ENCODE peak calls at places on chromosome 17, in four cellular contexts. I is IMR-90, S is neuronal stem cell, E is H1. F is an unnamed sample.

GRCh38 chr17:7745748-7746470 is 28.4 kb downstream of the DNAH2 start:
- DNase-seq in S (no peak), E (no peak), I (peak), F (peak)

GRCh38 chr17:66790476-66791061 is 44.3 kb upstream of the CACNG5 start:
- DNase-seq in I (no peak), E (no peak), S (no peak), F (no peak)

GRCh38 chr17:4365628-4366311 is 705 bp downstream of the UBE2G1 start:
- DNase-seq in S (peak), I (no peak), E (peak), F (peak)

GRCh38 chr17:30333503-30334240 is at the start of gene TMIGD1:
- DNase-seq in E (no peak), I (no peak), S (no peak), F (no peak)

GRCh38 chr17:77745702-77746101 is 212.8 kb upstream of the TNRC6C start:
- DNase-seq in E (no peak), S (no peak), I (no peak), F (no peak)

GRCh38 chr17:68417317-68417716 is 40.0 kb downstream of the WIPI1 start:
- DNase-seq in S (no peak), I (no peak), E (no peak), F (no peak)

GRCh38 chr17:77824102-77824779 is 134.3 kb upstream of the TNRC6C start:
- DNase-seq in S (no peak), E (no peak), I (no peak), F (no peak)

GRCh38 chr17:47318197-47318918 is 5.4 kb upstream of the EFCAB13 start:
- DNase-seq in I (no peak), E (no peak), S (no peak), F (no peak)

GRCh38 chr17:9472094-9472493 is 103.5 kb downstream of the STX8 start:
- DNase-seq in S (no peak), E (no peak), I (peak), F (peak)

GRCh38 chr17:77378318-77379064 is 237.7 kb downstream of the SEC14L1 start:
- DNase-seq in S (no peak), I (no peak), E (no peak), F (no peak)

GRCh38 chr17:67865438-67865837 is 40.1 kb downstream of the BPTF start:
- DNase-seq in I (peak), S (no peak), E (no peak), F (peak)

GRCh38 chr17:62827722-62828498 is 19.8 kb upstream of the MARCHF10 start:
- DNase-seq in I (peak), E (no peak), S (no peak), F (peak)

GRCh38 chr17:28702752-28703150 is 8.9 kb downstream of the PROCA1 start:
- DNase-seq in I (no peak), S (no peak), E (no peak), F (no peak)

GRCh38 chr17:59254742-59255141 is 34.4 kb downstream of the GDPD1 start:
- DNase-seq in E (no peak), S (no peak), I (no peak), F (no peak)

GRCh38 chr17:67633751-67634191 is 84.0 kb upstream of the NOL11 start:
- DNase-seq in S (no peak), I (peak), E (no peak), F (no peak)

DNA sequence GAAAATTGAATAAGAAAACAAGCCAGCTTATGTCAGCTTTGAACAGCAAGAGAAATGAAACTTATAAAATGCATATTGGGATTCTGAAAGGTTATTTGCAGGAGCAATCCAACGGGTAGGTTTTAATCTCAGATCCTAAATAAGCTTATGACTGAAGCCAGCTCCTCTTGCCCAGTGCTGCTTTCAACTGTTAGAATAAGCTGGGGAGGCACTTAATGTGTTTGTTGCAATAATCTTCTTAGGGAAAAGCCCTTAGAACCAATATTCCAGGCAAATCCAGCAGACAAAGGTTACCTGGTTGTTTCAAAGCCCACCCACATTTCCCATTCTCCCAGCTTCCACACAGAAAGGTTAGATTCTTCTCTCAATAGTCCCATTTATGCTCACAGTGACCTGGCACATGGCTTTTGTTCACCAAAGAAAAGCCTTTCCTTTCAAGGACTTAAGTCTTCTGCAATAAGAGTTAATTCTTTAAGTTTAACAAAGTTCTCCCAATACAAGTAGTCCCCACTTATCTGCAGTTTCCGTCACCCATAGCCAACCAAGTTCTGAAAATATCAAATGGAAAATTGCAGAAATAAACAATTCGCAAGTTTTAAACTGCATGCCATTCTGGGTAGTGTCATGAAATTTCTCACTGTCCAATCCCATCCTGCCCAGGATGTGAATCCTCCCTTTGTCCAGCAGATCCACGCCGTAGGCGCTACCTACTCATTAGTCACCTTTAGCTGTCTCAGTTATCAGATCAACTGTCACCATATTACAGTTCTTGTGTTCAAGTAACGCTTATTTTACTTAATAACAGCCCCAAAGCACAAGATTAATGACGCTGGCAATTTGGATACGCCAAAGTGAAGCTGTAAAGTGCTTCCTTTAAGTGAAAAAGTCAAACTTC is 5.9 kb downstream of the TEX2 start:
- DNase-seq in S (no peak), E (no peak), I (peak), F (peak)
- H3K4me3 ChIP-seq in S (no peak), E (no peak), I (no peak), F (no peak)

DNA sequence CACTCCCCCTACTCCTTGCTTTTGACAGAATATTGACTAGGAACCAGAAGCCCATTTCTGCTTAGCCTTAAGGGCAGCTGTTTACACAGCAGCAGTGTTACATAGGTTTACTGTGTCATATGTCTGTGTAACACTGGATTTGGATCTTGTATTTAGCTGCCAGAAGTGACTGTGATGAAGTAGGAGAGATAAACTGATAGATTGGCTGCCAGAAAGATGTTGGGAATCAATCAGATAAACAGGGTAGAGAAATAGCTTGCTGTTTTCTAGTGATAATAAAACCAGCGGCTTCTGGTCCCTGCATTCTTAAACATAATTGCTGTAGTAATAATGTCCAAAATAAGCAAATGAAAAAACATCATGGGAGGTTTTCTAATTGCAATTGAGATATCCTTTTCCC is 68.6 kb downstream of the AATF start:
- DNase-seq in S (no peak), I (no peak), E (no peak), F (no peak)
- H2BK15ac ChIP-seq in S (no peak), I (no peak), E (no peak), F (no peak)

DNA sequence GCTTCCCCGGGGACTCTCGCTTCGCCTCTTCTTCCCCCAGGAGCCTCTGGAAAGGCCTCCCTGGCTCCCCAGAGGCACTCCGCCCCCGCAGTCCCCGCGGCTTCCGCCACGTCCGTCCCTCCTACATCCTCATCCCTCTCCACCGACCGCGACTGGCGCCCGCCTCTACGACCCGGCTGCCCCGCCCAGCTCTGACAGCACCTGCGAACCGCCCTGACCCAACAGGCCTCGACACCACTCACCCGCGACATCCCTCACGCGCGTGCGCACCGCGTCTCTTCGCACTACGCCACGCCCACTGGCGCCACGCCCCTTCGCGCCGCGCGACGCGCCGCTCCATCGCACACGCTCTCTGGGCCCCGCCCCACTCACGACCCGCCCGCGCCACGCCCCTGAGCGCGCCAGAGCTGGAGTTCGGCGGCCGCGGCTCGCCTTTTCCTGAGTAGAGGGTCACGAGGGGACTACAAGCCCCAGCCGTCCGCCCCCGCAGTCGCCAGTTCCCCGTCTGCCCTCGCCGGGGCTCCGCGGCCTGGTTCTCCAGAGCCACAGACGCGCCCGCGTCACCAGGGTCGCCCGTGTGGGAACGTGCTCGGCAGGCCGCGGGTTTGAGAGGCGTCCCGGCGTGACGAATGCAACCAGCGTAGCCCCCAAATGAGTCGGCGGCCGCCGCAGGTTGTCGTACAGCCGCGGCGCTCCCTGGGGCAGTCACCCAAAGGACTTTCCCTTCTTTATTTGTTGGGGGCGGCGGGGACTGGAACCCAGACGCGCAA is 56.2 kb upstream of the LRRC37A3 start:
- DNase-seq in S (peak), E (peak), I (peak), F (peak)
- H3K14ac ChIP-seq in S (peak), E (no peak), I (peak), F (peak)

DNA sequence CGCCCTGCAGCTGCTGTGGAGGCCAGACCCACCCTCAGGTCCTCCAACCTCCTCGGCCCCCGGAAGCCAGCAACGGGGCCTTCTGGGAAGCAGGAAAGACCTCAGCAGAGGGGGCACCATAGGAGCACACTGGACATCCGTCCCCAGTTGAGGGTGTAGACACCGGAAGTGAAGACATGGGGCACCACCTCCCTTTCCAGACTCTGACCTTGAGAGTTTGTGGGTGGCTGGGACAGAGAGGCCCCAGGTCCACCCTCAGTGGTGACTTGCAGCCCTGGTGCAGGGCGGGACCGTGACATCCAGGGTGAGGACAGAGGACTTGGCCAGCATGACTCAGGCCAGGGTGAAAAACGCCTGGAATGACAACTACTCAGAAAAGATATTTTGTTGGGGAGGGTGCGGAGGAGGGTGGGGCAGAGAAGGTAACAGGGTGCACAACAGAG is 19.9 kb downstream of the CEP295NL start:
- DNase-seq in E (no peak), I (peak), S (no peak), F (peak)
- H3K4me3 ChIP-seq in E (no peak), I (no peak), S (no peak), F (peak)

GRCh38 chr17:82946081-82946480 is 106.3 kb upstream of the ZNF750 start:
- DNase-seq in I (no peak), E (no peak), S (no peak), F (no peak)
- H2BK15ac ChIP-seq in I (no peak), E (no peak), S (no peak), F (no peak)

GRCh38 chr17:42577140-42577531 is 393 bp downstream of the PSMC3IP start:
- DNase-seq in S (peak), I (no peak), E (no peak), F (peak)
- H3K14ac ChIP-seq in S (no peak), I (peak), E (no peak), F (peak)

DNA sequence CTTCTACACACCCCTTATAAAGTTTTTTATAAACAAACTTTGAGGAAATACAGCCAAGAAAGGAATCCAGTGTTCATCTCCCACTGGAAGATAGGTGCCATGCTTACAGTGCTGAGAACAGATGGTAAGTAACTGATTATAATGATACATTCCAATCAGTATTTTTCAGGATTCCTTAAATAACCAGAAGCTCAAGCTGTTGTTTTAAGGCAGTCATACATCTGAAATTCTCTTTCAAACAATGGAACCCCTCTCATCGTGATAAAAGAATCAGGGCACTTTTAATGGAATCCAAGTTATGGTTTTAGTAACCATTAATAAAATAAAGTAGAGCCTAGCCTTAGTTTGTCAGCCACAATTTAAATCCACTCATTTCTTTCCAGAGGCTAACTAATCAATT is 56.1 kb upstream of the STAC2 start:
- DNase-seq in I (peak), S (no peak), E (no peak), F (no peak)
- H3K4me3 ChIP-seq in I (no peak), S (no peak), E (no peak), F (no peak)

GRCh38 chr17:31693433-31694210 is 165.4 kb downstream of the COPRS start:
- DNase-seq in S (no peak), I (no peak), E (peak), F (peak)

GRCh38 chr17:31696703-31697325 is 162.2 kb downstream of the COPRS start:
- DNase-seq in S (no peak), E (peak), I (no peak), F (no peak)

GRCh38 chr17:31696184-31696602 is 162.9 kb downstream of the COPRS start:
- DNase-seq in E (peak), I (peak), S (peak), F (peak)

GRCh38 chr17:31697838-31698237 is 161.2 kb downstream of the COPRS start:
- DNase-seq in I (no peak), E (peak), S (no peak), F (no peak)

GRCh38 chr17:31695456-31696090 is 163.5 kb downstream of the COPRS start:
- DNase-seq in I (peak), E (no peak), S (no peak), F (peak)
- H2BK15ac ChIP-seq in I (peak), E (peak), S (peak), F (peak)

GRCh38 chr17:75128694-75129505 is 2.6 kb downstream of the NT5C start:
- DNase-seq in S (no peak), E (no peak), I (no peak), F (no peak)

GRCh38 chr17:75131278-75132017 is at the start of gene NT5C:
- DNase-seq in S (peak), E (peak), I (peak), F (peak)

GRCh38 chr17:75130059-75130631 is 1.4 kb downstream of the NT5C start:
- DNase-seq in I (no peak), S (no peak), E (no peak), F (no peak)

GRCh38 chr17:75129576-75129975 is 2.0 kb downstream of the NT5C start:
- DNase-seq in E (no peak), I (no peak), S (no peak), F (no peak)

GRCh38 chr17:75130632-75131277 is 787 bp downstream of the NT5C start:
- DNase-seq in I (peak), E (peak), S (no peak), F (peak)
- H3K14ac ChIP-seq in I (peak), E (no peak), S (peak), F (no peak)

F was measured in mesenchymal stem cell.